ENCODE peak calls at places on chromosomes 3 and 15, in five cellular contexts. C, I, W, N and L are unnamed samples.

GRCh38 chr3:112656045-112656444 is 15.1 kb upstream of the CCDC80 start:
- DNase-seq in I (no peak), W (no peak), N (no peak), C (no peak), L (no peak)

GRCh38 chr3:147493666-147494065 is 84.5 kb downstream of the ZIC1 start:
- DNase-seq in W (no peak), N (no peak), C (no peak), I (no peak), L (no peak)

GRCh38 chr3:16060945-16061344 is 113.5 kb upstream of the GALNT15 start:
- DNase-seq in I (peak), C (no peak), N (no peak), W (no peak), L (no peak)

GRCh38 chr15:34335176-34335575 is 2.4 kb downstream of the SLC12A6 start:
- DNase-seq in W (no peak), I (no peak), N (no peak), C (peak), L (no peak)

GRCh38 chr15:90872481-90873184 is 4.2 kb downstream of the FURIN start:
- DNase-seq in N (no peak), I (no peak), W (no peak), C (peak), L (no peak)

GRCh38 chr3:64460877-64461276 is 226.9 kb downstream of the ADAMTS9 start:
- DNase-seq in W (no peak), I (no peak), N (no peak), C (no peak), L (no peak)

GRCh38 chr3:16064660-16065414 is 109.6 kb upstream of the GALNT15 start:
- DNase-seq in W (no peak), I (peak), N (no peak), C (peak), L (peak)

GRCh38 chr3:140203510-140203909 is 268.5 kb downstream of the CLSTN2 start:
- DNase-seq in W (no peak), C (no peak), N (peak), I (no peak), L (no peak)

GRCh38 chr3:28218917-28219198 is 22.6 kb upstream of the CMC1 start:
- DNase-seq in C (no peak), W (no peak), N (no peak), I (no peak), L (no peak)

GRCh38 chr3:17140670-17141505 is 256.1 kb downstream of the PLCL2 start:
- DNase-seq in C (no peak), N (no peak), W (no peak), I (peak), L (no peak)

GRCh38 chr3:42537350-42537749 is 34.9 kb downstream of the VIPR1 start:
- DNase-seq in N (no peak), C (no peak), W (no peak), I (no peak), L (no peak)

GRCh38 chr3:98874602-98875249 is 26.8 kb downstream of the DCBLD2 start:
- DNase-seq in W (no peak), N (no peak), C (no peak), I (no peak), L (no peak)

GRCh38 chr15:22884344-22884743 is 45.9 kb downstream of the NIPA2 start:
- DNase-seq in W (no peak), C (no peak), N (no peak), I (no peak), L (no peak)

GRCh38 chr3:148075829-148076716 is 621.6 kb upstream of the AGTR1 start:
- DNase-seq in I (no peak), N (no peak), C (peak), W (no peak), L (peak)

GRCh38 chr3:187669675-187670504 is at the start of gene SST:
- DNase-seq in W (no peak), C (no peak), I (peak), N (no peak), L (no peak)

GRCh38 chr3:194682651-194683310 is 2.9 kb upstream of the FAM43A start:
- DNase-seq in C (peak), I (peak), W (peak), N (peak), L (peak)